ENCODE peak calls at places on chromosomes 13 and 19, in four cellular contexts. E, P, F and D are unnamed samples. For H3K27me3, the result is how much of the 10 kb centered on the place peaks cover.

GRCh38 chr19:934865-935422 is 9.1 kb downstream of the ARID3A start:
- DNase-seq in E (peak), P (no peak), F (no peak), D (no peak)

GRCh38 chr13:101939370-101939769 is 462.5 kb downstream of the FGF14 start:
- DNase-seq in E (no peak), P (no peak), F (no peak), D (no peak)

GRCh38 chr19:10019246-10019645 is 6.0 kb downstream of the RDH8 start:
- DNase-seq in E (no peak), P (no peak), F (no peak), D (no peak)

GRCh38 chr19:45153339-45154063 is 7.3 kb downstream of the NKPD1 start:
- DNase-seq in E (peak), P (no peak), F (no peak), D (no peak)

GRCh38 chr19:55283548-55284393 is at the start of gene BRSK1:
- DNase-seq in E (peak), P (peak), F (peak), D (no peak)

GRCh38 chr13:51684076-51684475 is 99.8 kb downstream of the WDFY2 start:
- DNase-seq in E (peak), P (no peak), F (no peak), D (no peak)

GRCh38 chr13:38687246-38688229 is 661 bp downstream of the FREM2 start:
- DNase-seq in E (peak), P (no peak), F (peak), D (no peak)

GRCh38 chr13:42478531-42479156 is 95.3 kb upstream of the TNFSF11 start:
- DNase-seq in E (no peak), P (no peak), F (peak), D (no peak)

GRCh38 chr13:32993109-32993508 is 23.1 kb upstream of the KL start:
- DNase-seq in E (no peak), P (no peak), F (no peak), D (no peak)

GRCh38 chr13:97255515-97255999 is 33.4 kb downstream of the MBNL2 start:
- DNase-seq in E (no peak), P (no peak), F (no peak), D (no peak)

GRCh38 chr13:27309401-27309958 is 38.9 kb downstream of the RASL11A start:
- DNase-seq in E (no peak), P (no peak), F (no peak), D (no peak)

GRCh38 chr19:40362160-40362559 is 13.7 kb downstream of the PLD3 start:
- DNase-seq in E (no peak), P (no peak), F (no peak), D (no peak)

GRCh38 chr19:47419037-47419783 is at the start of gene MEIS3:
- DNase-seq in E (no peak), P (no peak), F (no peak), D (no peak)

GRCh38 chr13:37602743-37603381 is 4.3 kb upstream of the POSTN start:
- DNase-seq in E (no peak), P (no peak), F (no peak), D (no peak)

GRCh38 chr19:3881272-3882040 is 971 bp downstream of the ATCAY start:
- DNase-seq in E (no peak), P (no peak), F (no peak), D (no peak)

GRCh38 chr19:3879656-3880055 is 829 bp upstream of the ATCAY start:
- DNase-seq in E (no peak), P (no peak), F (no peak), D (no peak)

GRCh38 chr19:3880471-3881271 is at the start of gene ATCAY:
- DNase-seq in E (no peak), P (no peak), F (no peak), D (no peak)

DNA sequence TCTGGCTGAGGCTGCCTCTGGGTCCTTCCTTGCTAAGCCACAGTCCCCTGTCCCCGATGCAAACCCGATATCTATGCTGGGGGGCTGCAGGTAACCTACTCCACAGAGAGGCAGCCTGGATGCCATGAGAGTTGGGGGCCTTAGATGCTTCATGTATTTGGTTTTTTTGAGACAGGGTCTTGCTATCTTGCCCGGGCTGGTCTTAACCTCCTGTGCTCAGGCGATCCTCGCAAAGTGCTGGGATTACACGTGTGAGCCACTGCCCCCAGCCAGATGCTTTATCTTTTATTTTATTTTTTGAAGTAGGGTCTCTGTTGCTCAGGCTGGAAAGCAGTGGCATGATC is 1.5 kb downstream of the ATCAY start:
- DNase-seq in E (no peak), P (no peak), F (no peak), D (no peak)
- H3K27me3 ChIP-seq in E (under half), P (half or more), F (under half), D (under half)

DNA sequence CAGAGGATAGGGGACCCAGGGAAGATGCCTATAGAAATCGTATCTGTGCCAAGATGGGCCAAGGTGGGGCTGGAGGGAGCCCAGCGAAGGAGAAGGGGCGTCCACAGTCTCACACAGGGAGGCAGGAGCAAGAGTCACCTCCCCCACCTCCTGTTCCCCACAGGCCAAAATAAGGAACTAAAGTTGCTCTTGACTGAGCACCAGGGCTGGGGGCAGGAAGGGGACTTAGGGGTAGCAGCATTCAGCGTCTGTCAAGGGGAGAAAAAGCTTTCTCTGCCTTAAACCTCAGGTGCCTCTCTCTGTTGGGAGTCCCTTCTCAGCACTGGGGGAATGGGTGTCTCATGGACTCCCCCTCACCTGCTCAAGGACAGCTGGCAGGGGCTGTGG is 404 bp downstream of the CD79A start:
- DNase-seq in E (no peak), P (no peak), F (no peak), D (no peak)
- TF ChIP-seq CTCF in E (no peak), P (no peak), F (no peak), D (no peak)

GRCh38 chr19:51294211-51294976 is 17.1 kb upstream of the IGLON5 start:
- DNase-seq in E (no peak), P (no peak), F (no peak), D (no peak)

GRCh38 chr19:51294977-51295375 is 16.5 kb upstream of the IGLON5 start:
- DNase-seq in E (no peak), P (no peak), F (no peak), D (no peak)

GRCh38 chr19:51293571-51294210 is 17.8 kb upstream of the IGLON5 start:
- DNase-seq in E (no peak), P (no peak), F (no peak), D (no peak)

GRCh38 chr19:51295382-51296126 is 15.9 kb upstream of the IGLON5 start:
- DNase-seq in E (no peak), P (no peak), F (no peak), D (no peak)

GRCh38 chr19:51292971-51293370 is 18.5 kb upstream of the IGLON5 start:
- DNase-seq in E (no peak), P (no peak), F (no peak), D (no peak)
- H3K27me3 ChIP-seq in E (under half), P (under half), F (under half), D (under half)

DNA sequence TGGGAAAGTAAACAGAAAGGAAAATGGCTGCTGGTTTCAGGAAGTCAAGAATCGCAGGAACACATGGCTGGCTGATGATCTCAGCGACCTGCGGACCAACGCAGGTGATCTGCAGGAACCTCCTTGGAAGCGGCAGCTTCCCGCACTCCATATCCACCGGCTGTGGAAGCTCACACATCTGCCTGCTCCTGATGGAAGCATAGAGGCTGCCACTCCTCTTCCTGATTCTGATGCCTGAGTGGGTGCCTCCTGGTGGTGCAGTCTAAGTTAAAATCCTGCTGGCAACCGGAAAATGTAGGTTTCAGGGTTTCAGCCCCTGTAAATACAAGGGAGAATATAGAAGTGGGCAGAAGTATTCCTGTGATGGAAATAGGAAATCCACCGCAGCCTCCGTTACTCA is 75.5 kb downstream of the TNFSF13B start:
- DNase-seq in E (no peak), P (no peak), F (no peak), D (no peak)
- TF ChIP-seq CTCF in E (no peak), P (no peak), F (peak), D (no peak)

GRCh38 chr19:50420808-50421207 is 2.1 kb downstream of the SPIB start:
- DNase-seq in E (no peak), P (no peak), F (no peak), D (no peak)
- H3K27me3 ChIP-seq in E (under half), P (under half), F (under half), D (under half)

GRCh38 chr13:88000239-88000638 is 329.1 kb downstream of the SLITRK5 start:
- DNase-seq in E (peak), P (no peak), F (no peak), D (no peak)
- TF ChIP-seq CTCF in E (peak), P (no peak), F (peak), D (no peak)